ENCODE peak calls at places on chromosomes 1 and 21, in six cellular contexts. Q is left lung, N is kidney, W is MM.1S, U is choroid plexus epithelial cell, E is left ventricle myocardium inferior. D is an unnamed sample.

GRCh38 chr1:22824975-22825374 is 114.3 kb downstream of the EPHB2 start:
- DNase-seq in Q (no peak), N (no peak), W (no peak), U (no peak), E (no peak), D (no peak)

GRCh38 chr21:46226146-46226545 is 2.4 kb downstream of the LSS start:
- DNase-seq in Q (no peak), N (no peak), W (no peak), U (peak; percentile 64), E (no peak), D (no peak)

GRCh38 chr21:34687065-34687464 is 18.3 kb downstream of the CLIC6 start:
- DNase-seq in Q (no peak), N (no peak), W (no peak), U (no peak), E (no peak), D (no peak)

GRCh38 chr1:113850127-113850796 is 21.2 kb downstream of the PTPN22 start:
- DNase-seq in Q (no peak), N (no peak), W (no peak), U (no peak), E (no peak), D (no peak)

GRCh38 chr21:45607021-45607921 is 36.3 kb upstream of the PCBP3 start:
- DNase-seq in Q (no peak), N (peak; percentile 23), W (no peak), U (peak; percentile 22), E (no peak), D (no peak)

GRCh38 chr1:53641481-53642214 is 97.3 kb downstream of the GLIS1 start:
- DNase-seq in Q (peak; percentile 14), N (peak; percentile 61), W (no peak), U (no peak), E (no peak), D (no peak)

GRCh38 chr1:162951553-162952315 is 90.8 kb upstream of the CCDC190 start:
- DNase-seq in Q (no peak), N (no peak), W (peak; percentile 53), U (peak; percentile 23), E (no peak), D (no peak)

GRCh38 chr21:41819236-41819855 is 52.5 kb upstream of the RIPK4 start:
- DNase-seq in Q (no peak), N (no peak), W (no peak), U (no peak), E (no peak), D (no peak)

GRCh38 chr1:151832318-151832984 is 849 bp upstream of the RORC start:
- DNase-seq in Q (peak; percentile 84), N (peak; percentile 95), W (no peak), U (peak; percentile 47), E (peak; percentile 84), D (peak; percentile 53)

GRCh38 chr1:235741294-235741693 is 91.7 kb upstream of the GNG4 start:
- DNase-seq in Q (no peak), N (no peak), W (no peak), U (peak; percentile 89), E (no peak), D (no peak)

GRCh38 chr1:156582388-156583022 is 3.0 kb downstream of the TTC24 start:
- DNase-seq in Q (no peak), N (no peak), W (no peak), U (no peak), E (no peak), D (no peak)

GRCh38 chr1:156586323-156586722 is 5.3 kb upstream of the NAXE start:
- DNase-seq in Q (no peak), N (no peak), W (no peak), U (no peak), E (no peak), D (no peak)

GRCh38 chr1:156583821-156584622 is 4.5 kb downstream of the TTC24 start:
- DNase-seq in Q (peak; percentile 57), N (no peak), W (peak; percentile 89), U (peak; percentile 95), E (no peak), D (peak; percentile 77)

GRCh38 chr1:156586892-156587477 is 4.6 kb upstream of the NAXE start:
- DNase-seq in Q (no peak), N (no peak), W (no peak), U (no peak), E (no peak), D (no peak)

DNA sequence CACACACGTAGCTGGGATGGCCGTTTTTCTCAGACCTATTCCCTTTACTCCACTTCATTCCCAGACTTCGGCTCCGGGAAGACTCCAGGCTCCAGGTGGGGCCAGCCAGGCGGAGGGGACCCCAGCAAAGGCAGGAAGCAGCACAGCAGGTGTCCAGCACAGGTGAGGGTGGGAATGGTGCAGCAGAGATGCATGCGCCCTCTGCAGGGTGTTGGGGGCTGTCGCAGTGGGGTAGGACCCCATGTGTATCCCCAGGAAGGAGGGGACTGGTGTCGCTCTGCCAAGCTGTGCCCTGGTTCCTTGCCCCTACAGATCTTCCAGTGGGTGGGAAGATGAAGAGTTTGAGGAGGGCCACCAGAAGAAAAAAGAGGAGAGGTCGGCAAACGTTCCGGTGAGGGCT is 5.3 kb downstream of the TTC24 start:
- DNase-seq in Q (no peak), N (no peak), W (no peak), U (no peak), E (no peak), D (no peak)
- TF ChIP-seq CTCF in Q (no peak), N (no peak), W (peak; percentile 47), U (peak; percentile 13), E (no peak), D (no peak)

GRCh38 chr1:111624382-111624781 is 4.8 kb downstream of the RAP1A start:
- DNase-seq in Q (no peak), N (no peak), W (no peak), U (no peak), E (no peak), D (no peak)

GRCh38 chr1:111619635-111620411 is at the start of gene RAP1A:
- DNase-seq in Q (peak; percentile 96), N (peak; percentile 99), W (peak; percentile 83), U (peak; percentile 93), E (peak; percentile 97), D (peak; percentile 91)

GRCh38 chr1:111620412-111620971 is 903 bp downstream of the RAP1A start:
- DNase-seq in Q (no peak), N (no peak), W (no peak), U (peak; percentile 11), E (no peak), D (no peak)

GRCh38 chr1:111621050-111621449 is 1.5 kb downstream of the RAP1A start:
- DNase-seq in Q (no peak), N (no peak), W (no peak), U (peak; percentile 42), E (no peak), D (no peak)

DNA sequence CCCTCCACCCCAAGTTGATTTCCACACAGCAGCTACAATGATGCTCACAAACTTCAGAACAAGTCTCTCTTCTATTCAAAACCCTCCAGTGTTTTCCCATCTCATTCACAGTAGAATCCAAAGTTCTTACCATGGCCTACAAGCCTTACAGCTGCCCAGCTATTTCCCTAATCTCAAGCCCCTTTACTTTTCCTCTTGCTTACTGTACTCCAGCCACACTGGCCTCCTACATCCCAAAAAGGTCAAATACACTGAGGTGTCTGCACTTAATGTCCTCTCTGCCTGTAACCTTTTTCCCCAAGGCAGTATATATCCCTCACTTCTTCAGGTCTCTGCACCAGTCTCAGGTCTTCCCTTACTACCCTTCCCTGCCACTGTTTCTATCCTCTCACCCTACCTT is 2.6 kb downstream of the RAP1A start:
- DNase-seq in Q (no peak), N (no peak), W (no peak), U (no peak), E (no peak), D (no peak)
- H3K4me3 ChIP-seq in Q (no peak overlapping the region), N (no peak overlapping the region), W (no peak overlapping the region), U (no peak overlapping the region), E (no peak overlapping the region), D (no peak overlapping the region)

DNA sequence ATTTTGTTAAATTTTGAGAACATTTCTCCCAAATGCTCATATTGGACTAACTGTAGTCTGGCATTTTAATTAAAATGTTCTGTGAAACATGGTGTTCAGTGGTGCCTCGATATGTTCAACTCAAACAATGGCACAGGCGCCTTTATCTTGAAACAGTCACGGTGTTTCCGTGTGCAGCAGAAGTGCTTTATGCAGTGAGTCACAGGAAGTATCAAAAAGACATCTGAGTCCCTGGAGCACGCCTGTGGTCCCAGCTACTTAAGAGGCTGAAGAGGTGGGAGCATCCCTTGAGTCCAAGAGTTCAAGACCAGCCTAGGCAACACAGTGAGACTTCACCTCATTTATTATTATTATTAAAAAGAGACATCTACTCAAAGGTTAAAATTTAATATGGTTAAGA is 52.2 kb downstream of the GREM2 start:
- DNase-seq in Q (no peak), N (no peak), W (no peak), U (no peak), E (no peak), D (no peak)
- TF ChIP-seq CTCF in Q (no peak), N (no peak), W (no peak), U (no peak), E (no peak), D (no peak)

DNA sequence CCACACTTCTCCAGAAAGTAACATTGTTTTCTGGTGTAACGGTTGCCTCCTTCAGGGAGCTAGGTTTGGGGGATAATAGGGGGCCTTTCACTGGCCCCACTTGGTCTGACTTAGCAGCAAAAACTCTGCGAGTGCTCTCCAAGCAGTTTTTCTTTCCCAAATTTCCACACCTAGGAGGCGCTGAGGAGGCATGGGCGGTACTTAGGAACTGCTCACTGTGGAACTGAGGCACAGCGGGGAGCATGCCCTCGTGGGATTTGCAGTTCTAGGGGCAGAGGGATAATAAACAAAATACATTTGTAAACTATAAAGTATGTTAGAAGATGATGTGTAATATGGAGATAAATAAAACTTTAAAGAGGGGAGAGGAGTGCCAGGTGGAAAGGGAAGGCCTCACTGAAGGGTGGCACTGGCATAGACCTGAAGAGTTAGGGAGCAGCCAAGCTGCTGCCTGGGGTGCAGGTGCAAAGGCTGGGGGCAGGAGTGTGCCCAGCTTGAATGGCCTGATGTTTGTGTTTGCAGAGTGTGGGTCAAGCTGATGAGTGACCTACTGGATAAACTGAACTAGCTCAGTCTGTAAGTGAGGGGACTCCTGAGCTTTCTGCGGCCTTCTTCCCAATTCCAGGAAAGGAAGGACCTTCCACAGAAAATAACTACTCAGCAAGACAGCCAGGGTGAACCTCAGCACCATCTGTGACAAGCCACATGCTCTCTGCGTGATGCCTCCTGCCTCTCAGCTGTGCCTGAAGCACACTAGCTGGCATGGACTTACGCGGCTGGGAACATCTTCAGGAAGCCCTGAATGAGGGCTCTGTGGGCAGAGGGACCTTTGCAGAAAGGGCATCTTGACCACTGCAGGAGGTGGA is 1.9 kb downstream of the EPHX1 start:
- DNase-seq in Q (no peak), N (no peak), W (no peak), U (peak; percentile 55), E (no peak), D (no peak)
- H3K4me3 ChIP-seq in Q (peak overlapping the region; percentile 58), N (peak overlapping the region; percentile 73), W (no peak overlapping the region), U (peak overlapping the region; percentile 75), E (peak overlapping the region; percentile 90), D (no peak overlapping the region)